ENCODE peak calls at places on chromosomes 2 and 18, in nine cellular contexts. R is nucleus accumbens; T is small intestine; C is NCI-H510A treated with DMSO at 0.1 percent for 48 hours; B is stimulated activated CD8-positive, alpha-beta memory T cell treated with anti-CD3 and anti-CD28 coated beads, Interleukin-7, amount 100 ng/mL, for 1 hour; O is type B pancreatic cell; Q is GM10248; M is ELR; N is AG10803. I is an unnamed sample.

GRCh38 chr2:161766334-161766733 is 142.1 kb downstream of the SLC4A10 start:
- DNase-seq in R (no peak), T (peak), C (no peak), B (no peak), O (no peak), Q (no peak), M (no peak), N (no peak), I (no peak)

GRCh38 chr2:7427293-7428060 is 510.3 kb downstream of the RNF144A start:
- DNase-seq in R (no peak), T (peak), C (peak), B (no peak), O (no peak), Q (peak), M (peak), N (peak), I (peak)

GRCh38 chr2:42879913-42880737 is 87.7 kb upstream of the HAAO start:
- DNase-seq in R (no peak), T (no peak), C (no peak), B (no peak), O (no peak), Q (peak), M (no peak), N (no peak), I (no peak)

GRCh38 chr2:120013569-120014223 is 819 bp downstream of the EPB41L5 start:
- DNase-seq in R (no peak), T (peak), C (peak), B (no peak), O (no peak), Q (no peak), M (peak), N (no peak), I (peak)

GRCh38 chr2:208175069-208175842 is 11.9 kb upstream of the CRYGA start:
- DNase-seq in R (peak), T (peak), C (peak), B (peak), O (peak), Q (peak), M (peak), N (peak), I (peak)

GRCh38 chr2:148907085-148907785 is 32.2 kb downstream of the KIF5C start:
- DNase-seq in R (no peak), T (no peak), C (no peak), B (no peak), O (no peak), Q (no peak), M (no peak), N (no peak), I (no peak)

GRCh38 chr2:232026941-232027340 is 65.4 kb downstream of the DIS3L2 start:
- DNase-seq in R (no peak), T (no peak), C (no peak), B (no peak), O (no peak), Q (peak), M (no peak), N (no peak), I (no peak)

GRCh38 chr2:228819701-228820100 is 451.4 kb downstream of the PID1 start:
- DNase-seq in R (no peak), T (no peak), C (no peak), B (no peak), O (no peak), Q (no peak), M (peak), N (peak), I (peak)

GRCh38 chr2:176083796-176084261 is at the start of gene EVX2:
- DNase-seq in R (no peak), T (no peak), C (no peak), B (no peak), O (no peak), Q (no peak), M (no peak), N (no peak), I (no peak)

GRCh38 chr2:130869441-130870160 is 32.9 kb downstream of the ARHGEF4 start:
- DNase-seq in R (peak), T (no peak), C (no peak), B (no peak), O (no peak), Q (no peak), M (no peak), N (no peak), I (no peak)

GRCh38 chr18:49931760-49932159 is 118.4 kb upstream of the ACAA2 start:
- DNase-seq in R (no peak), T (no peak), C (no peak), B (no peak), O (no peak), Q (no peak), M (no peak), N (no peak), I (no peak)

GRCh38 chr2:28419705-28420270 is 27.1 kb downstream of the FOSL2 start:
- DNase-seq in R (no peak), T (no peak), C (no peak), B (no peak), O (no peak), Q (no peak), M (no peak), N (no peak), I (no peak)

GRCh38 chr18:45874501-45875184 is 49.2 kb downstream of the SIGLEC15 start:
- DNase-seq in R (no peak), T (peak), C (no peak), B (no peak), O (no peak), Q (peak), M (peak), N (peak), I (peak)

GRCh38 chr2:27730249-27730648 is 41.3 kb upstream of the MRPL33 start:
- DNase-seq in R (no peak), T (peak), C (no peak), B (no peak), O (no peak), Q (no peak), M (no peak), N (no peak), I (no peak)

GRCh38 chr2:225993430-225993829 is 593.9 kb downstream of the NYAP2 start:
- DNase-seq in R (no peak), T (no peak), C (no peak), B (no peak), O (no peak), Q (no peak), M (peak), N (no peak), I (peak)

GRCh38 chr2:241841181-241842066 is 17.3 kb downstream of the PDCD1 start:
- DNase-seq in R (no peak), T (no peak), C (no peak), B (no peak), O (no peak), Q (no peak), M (no peak), N (no peak), I (no peak)

I was measured in A172.